ENCODE peak calls at places on chromosome 22, in nine cellular contexts. S is kidney epithelial cell, V is RWPE1, W is BE2C, T is hepatocyte, N is glutamatergic neuron, G is IMR-90, K is OCI-LY7, F is body of pancreas. P is an unnamed sample.

GRCh38 chr22:29093501-29093921 is 20.7 kb downstream of the KREMEN1 start:
- DNase-seq in S (no peak), V (no peak), W (no peak), T (no peak), N (no peak), G (peak), K (no peak), F (no peak), P (no peak)

GRCh38 chr22:49967333-49968241 is 7.0 kb downstream of the PIM3 start:
- DNase-seq in S (no peak), V (no peak), W (peak), T (peak), N (peak), G (no peak), K (peak), F (peak), P (no peak)

GRCh38 chr22:38707346-38707745 is 1.6 kb downstream of the GTPBP1 start:
- DNase-seq in S (peak), V (peak), W (no peak), T (peak), N (no peak), G (peak), K (no peak), F (no peak), P (no peak)

GRCh38 chr22:27409299-27409698 is 392.3 kb downstream of the MN1 start:
- DNase-seq in S (no peak), V (no peak), W (no peak), T (no peak), N (no peak), G (no peak), K (no peak), F (no peak), P (no peak)

GRCh38 chr22:46074771-46075551 is 75.4 kb upstream of the PPARA start:
- DNase-seq in S (no peak), V (no peak), W (peak), T (no peak), N (no peak), G (no peak), K (no peak), F (peak), P (no peak)

GRCh38 chr22:49087716-49088660 is 739.7 kb downstream of the BRD1 start:
- DNase-seq in S (no peak), V (no peak), W (no peak), T (no peak), N (no peak), G (no peak), K (no peak), F (no peak), P (no peak)

GRCh38 chr22:30251661-30252226 is 5.2 kb upstream of the LIF start:
- DNase-seq in S (no peak), V (peak), W (peak), T (no peak), N (no peak), G (peak), K (no peak), F (no peak), P (no peak)

GRCh38 chr22:34993548-34993947 is 72.4 kb upstream of the ISX start:
- DNase-seq in S (no peak), V (no peak), W (no peak), T (no peak), N (peak), G (no peak), K (no peak), F (peak), P (no peak)

GRCh38 chr22:29002603-29003002 is 59.0 kb downstream of the C22orf31 start:
- DNase-seq in S (no peak), V (no peak), W (peak), T (no peak), N (no peak), G (no peak), K (no peak), F (peak), P (no peak)

GRCh38 chr22:27247691-27248434 is 553.7 kb downstream of the MN1 start:
- DNase-seq in S (no peak), V (no peak), W (no peak), T (no peak), N (no peak), G (no peak), K (no peak), F (peak), P (no peak)

GRCh38 chr22:18032455-18033101 is 8.2 kb upstream of the MICAL3 start:
- DNase-seq in S (peak), V (peak), W (no peak), T (no peak), N (no peak), G (peak), K (no peak), F (no peak), P (no peak)

GRCh38 chr22:39182478-39183030 is 30.1 kb upstream of the CBX7 start:
- DNase-seq in S (no peak), V (no peak), W (no peak), T (no peak), N (no peak), G (no peak), K (no peak), F (no peak), P (no peak)

GRCh38 chr22:49181942-49182341 is 645.7 kb downstream of the BRD1 start:
- DNase-seq in S (no peak), V (no peak), W (no peak), T (no peak), N (no peak), G (no peak), K (no peak), F (no peak), P (no peak)

GRCh38 chr22:35539487-35539886 is 1.1 kb upstream of the RASD2 start:
- DNase-seq in S (no peak), V (no peak), W (no peak), T (no peak), N (no peak), G (no peak), K (no peak), F (no peak), P (no peak)

GRCh38 chr22:48459259-48459658 is 1368.4 kb downstream of the BRD1 start:
- DNase-seq in S (no peak), V (no peak), W (no peak), T (no peak), N (no peak), G (no peak), K (no peak), F (no peak), P (no peak)

GRCh38 chr22:43053176-43053575 is 36.0 kb downstream of the TTLL1 start:
- DNase-seq in S (no peak), V (no peak), W (no peak), T (no peak), N (no peak), G (no peak), K (no peak), F (no peak), P (no peak)

GRCh38 chr22:43047605-43048004 is 32.7 kb upstream of the PACSIN2 start:
- DNase-seq in S (no peak), V (no peak), W (no peak), T (no peak), N (no peak), G (no peak), K (no peak), F (no peak), P (no peak)

GRCh38 chr22:43050995-43051394 is 36.0 kb upstream of the PACSIN2 start:
- DNase-seq in S (no peak), V (no peak), W (no peak), T (no peak), N (no peak), G (no peak), K (no peak), F (no peak), P (no peak)
- TF ChIP-seq CTCF in S (no peak), V (no peak), W (peak), T (no peak), N (no peak), G (no peak), K (no peak), F (no peak), P (no peak)

GRCh38 chr22:19963863-19964642 is 22.4 kb upstream of the TXNRD2 start:
- DNase-seq in S (no peak), V (no peak), W (no peak), T (no peak), N (no peak), G (no peak), K (no peak), F (no peak), P (no peak)

GRCh38 chr22:19966908-19967750 is 25.5 kb upstream of the TXNRD2 start:
- DNase-seq in S (no peak), V (no peak), W (no peak), T (no peak), N (no peak), G (no peak), K (no peak), F (no peak), P (no peak)

GRCh38 chr22:19964701-19965386 is 23.2 kb upstream of the TXNRD2 start:
- DNase-seq in S (no peak), V (no peak), W (no peak), T (no peak), N (no peak), G (no peak), K (no peak), F (no peak), P (no peak)

GRCh38 chr22:19967850-19968449 is 26.3 kb upstream of the TXNRD2 start:
- DNase-seq in S (no peak), V (no peak), W (no peak), T (no peak), N (no peak), G (no peak), K (no peak), F (no peak), P (no peak)

DNA sequence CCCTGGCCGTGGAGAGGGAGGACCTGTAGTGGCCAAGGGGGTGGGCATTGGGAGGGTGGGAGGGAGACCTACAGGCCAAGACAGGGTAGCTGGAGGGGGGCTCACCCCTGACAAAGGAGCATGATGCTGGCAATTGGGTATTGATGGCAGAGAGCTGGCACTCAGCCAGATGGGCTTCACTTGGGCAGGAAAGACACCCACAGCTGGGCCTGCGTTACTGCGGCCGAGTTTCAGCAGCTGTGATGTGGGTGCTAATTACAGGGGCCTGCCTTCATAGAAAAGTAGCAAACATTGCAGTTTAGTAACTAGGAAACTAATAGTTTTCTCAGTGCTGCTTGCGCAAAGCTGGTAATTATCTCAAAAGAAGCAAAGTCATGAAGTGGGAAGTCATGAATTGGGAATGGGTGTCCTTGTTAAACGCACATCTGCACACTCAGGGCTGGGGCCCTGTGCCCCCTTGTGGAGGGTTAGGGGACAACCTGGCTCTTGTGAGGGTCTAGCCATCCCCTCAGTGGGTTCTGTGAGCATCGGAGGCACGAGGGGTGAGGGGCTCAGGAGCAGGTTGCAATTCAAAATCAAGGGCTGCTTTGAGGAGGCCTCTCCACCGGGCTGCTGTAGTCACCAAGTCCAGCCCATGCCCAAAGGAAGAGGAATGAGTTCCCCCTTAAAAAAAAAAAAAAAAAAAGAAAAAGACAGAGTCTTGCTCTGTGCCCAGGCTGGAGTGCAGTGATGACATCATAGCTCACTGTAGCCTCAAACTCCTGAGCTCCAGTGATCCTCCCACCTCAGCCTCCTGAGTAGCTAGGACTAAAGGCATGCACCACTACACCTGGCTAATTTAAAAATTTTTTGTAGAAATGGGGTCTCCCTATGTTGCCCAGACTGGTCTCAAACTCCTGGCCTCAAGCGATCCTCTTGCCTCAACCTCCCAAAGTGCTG is 24.4 kb upstream of the TXNRD2 start:
- DNase-seq in S (no peak), V (no peak), W (peak), T (no peak), N (no peak), G (no peak), K (peak), F (no peak), P (no peak)
- TF ChIP-seq CTCF in S (peak), V (no peak), W (peak), T (peak), N (peak), G (peak), K (peak), F (no peak), P (peak)

GRCh38 chr22:19912236-19912999 is 29.2 kb upstream of the COMT start:
- DNase-seq in S (no peak), V (no peak), W (no peak), T (no peak), N (no peak), G (no peak), K (peak), F (no peak), P (no peak)
- TF ChIP-seq CTCF in S (no peak), V (no peak), W (no peak), T (peak), N (no peak), G (peak), K (peak), F (no peak), P (no peak)

GRCh38 chr22:37243402-37244113 is 511 bp downstream of the RAC2 start:
- DNase-seq in S (no peak), V (no peak), W (no peak), T (no peak), N (no peak), G (no peak), K (no peak), F (no peak), P (no peak)

GRCh38 chr22:37245740-37246139 is 1.7 kb upstream of the RAC2 start:
- DNase-seq in S (no peak), V (no peak), W (no peak), T (no peak), N (no peak), G (peak), K (no peak), F (no peak), P (no peak)

GRCh38 chr22:37244114-37244921 is at the start of gene RAC2:
- DNase-seq in S (no peak), V (peak), W (peak), T (peak), N (no peak), G (peak), K (peak), F (peak), P (peak)

GRCh38 chr22:37242395-37242918 is 1.6 kb downstream of the RAC2 start:
- DNase-seq in S (no peak), V (peak), W (peak), T (peak), N (no peak), G (peak), K (peak), F (peak), P (peak)

GRCh38 chr22:37244922-37245722 is 1.1 kb upstream of the RAC2 start:
- DNase-seq in S (no peak), V (no peak), W (no peak), T (no peak), N (no peak), G (no peak), K (peak), F (no peak), P (no peak)
- TF ChIP-seq CTCF in S (no peak), V (no peak), W (no peak), T (no peak), N (no peak), G (no peak), K (no peak), F (no peak), P (no peak)

DNA sequence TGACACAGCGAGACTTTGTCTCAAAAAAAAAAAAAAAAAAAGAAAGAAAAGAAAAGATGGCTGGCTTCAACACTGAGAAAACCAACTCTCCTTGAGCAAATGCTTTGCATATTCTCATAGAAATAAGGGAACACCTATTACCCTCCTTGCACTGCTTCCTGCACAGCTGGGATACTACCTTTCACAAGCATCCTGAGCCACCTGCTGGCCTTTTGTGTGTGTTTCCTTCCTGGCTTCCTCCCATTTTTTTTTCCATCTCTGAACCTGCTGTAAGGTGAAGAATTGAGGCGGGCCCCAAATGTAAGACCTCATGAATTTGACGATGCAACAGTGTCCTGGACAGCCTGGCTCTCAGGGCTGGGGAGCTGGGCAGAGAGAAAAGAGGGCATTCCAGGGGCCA is 1.9 kb upstream of the RFPL3 start:
- DNase-seq in S (no peak), V (peak), W (no peak), T (peak), N (no peak), G (no peak), K (peak), F (peak), P (no peak)
- TF ChIP-seq CTCF in S (peak), V (no peak), W (no peak), T (peak), N (no peak), G (no peak), K (peak), F (no peak), P (no peak)

P was measured in GM13977.